ENCODE peak calls at places on chromosomes 7 and 10, in nine cellular contexts. One of them, this sample, is unnamed.

GRCh38 chr7:98518159-98518947 is 98.7 kb upstream of the NPTX2 start:
- DNase-seq in cerebellar nuclear complex: no peak
- DNase-seq in GF-D8: no peak
- DNase-seq in NCI-H460: no peak
- DNase-seq in neural crest cell: no peak
- DNase-seq in left cardiac atrium: no peak
- DNase-seq in SHP77: no peak
- DNase-seq in HFFc6: no peak
- DNase-seq in NCI-H748 treated with DMSO at 0.1 percent for 48 hours: no peak
- DNase-seq in this sample: no peak

GRCh38 chr10:7561216-7561893 is 105.4 kb downstream of the ITIH5 start:
- DNase-seq in cerebellar nuclear complex: no peak
- DNase-seq in GF-D8: no peak
- DNase-seq in NCI-H460: no peak
- DNase-seq in neural crest cell: no peak
- DNase-seq in left cardiac atrium: peak; percentile 73
- DNase-seq in SHP77: no peak
- DNase-seq in HFFc6: no peak
- DNase-seq in NCI-H748 treated with DMSO at 0.1 percent for 48 hours: no peak
- DNase-seq in this sample: no peak

GRCh38 chr10:127993281-127993680 is 86.4 kb downstream of the PTPRE start:
- DNase-seq in cerebellar nuclear complex: no peak
- DNase-seq in GF-D8: no peak
- DNase-seq in NCI-H460: no peak
- DNase-seq in neural crest cell: no peak
- DNase-seq in left cardiac atrium: no peak
- DNase-seq in SHP77: no peak
- DNase-seq in HFFc6: no peak
- DNase-seq in NCI-H748 treated with DMSO at 0.1 percent for 48 hours: no peak
- DNase-seq in this sample: no peak

GRCh38 chr10:17951868-17952371 is at the start of gene SLC39A12:
- DNase-seq in cerebellar nuclear complex: no peak
- DNase-seq in GF-D8: no peak
- DNase-seq in NCI-H460: no peak
- DNase-seq in neural crest cell: no peak
- DNase-seq in left cardiac atrium: no peak
- DNase-seq in SHP77: no peak
- DNase-seq in HFFc6: peak; percentile 46
- DNase-seq in NCI-H748 treated with DMSO at 0.1 percent for 48 hours: no peak
- DNase-seq in this sample: peak; percentile 54

GRCh38 chr7:45457591-45457990 is 116.6 kb upstream of the ADCY1 start:
- DNase-seq in cerebellar nuclear complex: no peak
- DNase-seq in GF-D8: no peak
- DNase-seq in NCI-H460: no peak
- DNase-seq in neural crest cell: no peak
- DNase-seq in left cardiac atrium: no peak
- DNase-seq in SHP77: peak; percentile 92
- DNase-seq in HFFc6: no peak
- DNase-seq in NCI-H748 treated with DMSO at 0.1 percent for 48 hours: peak; percentile 77
- DNase-seq in this sample: no peak

GRCh38 chr10:97029271-97029670 is 156.5 kb downstream of the SLIT1 start:
- DNase-seq in cerebellar nuclear complex: no peak
- DNase-seq in GF-D8: no peak
- DNase-seq in NCI-H460: no peak
- DNase-seq in neural crest cell: no peak
- DNase-seq in left cardiac atrium: no peak
- DNase-seq in SHP77: no peak
- DNase-seq in HFFc6: no peak
- DNase-seq in NCI-H748 treated with DMSO at 0.1 percent for 48 hours: no peak
- DNase-seq in this sample: no peak

GRCh38 chr7:145269418-145270161 is 433.7 kb upstream of the TPK1 start:
- DNase-seq in cerebellar nuclear complex: no peak
- DNase-seq in GF-D8: no peak
- DNase-seq in NCI-H460: no peak
- DNase-seq in neural crest cell: no peak
- DNase-seq in left cardiac atrium: no peak
- DNase-seq in SHP77: peak; percentile 14
- DNase-seq in HFFc6: no peak
- DNase-seq in NCI-H748 treated with DMSO at 0.1 percent for 48 hours: no peak
- DNase-seq in this sample: peak; percentile 2

GRCh38 chr10:91238191-91238590 is 17.7 kb downstream of the PCGF5 start:
- DNase-seq in cerebellar nuclear complex: no peak
- DNase-seq in GF-D8: no peak
- DNase-seq in NCI-H460: no peak
- DNase-seq in neural crest cell: no peak
- DNase-seq in left cardiac atrium: no peak
- DNase-seq in SHP77: no peak
- DNase-seq in HFFc6: no peak
- DNase-seq in NCI-H748 treated with DMSO at 0.1 percent for 48 hours: no peak
- DNase-seq in this sample: peak; percentile 15

GRCh38 chr10:48391994-48392393 is 85.5 kb downstream of the MAPK8 start:
- DNase-seq in cerebellar nuclear complex: no peak
- DNase-seq in GF-D8: no peak
- DNase-seq in NCI-H460: no peak
- DNase-seq in neural crest cell: no peak
- DNase-seq in left cardiac atrium: no peak
- DNase-seq in SHP77: no peak
- DNase-seq in HFFc6: no peak
- DNase-seq in NCI-H748 treated with DMSO at 0.1 percent for 48 hours: no peak
- DNase-seq in this sample: no peak

GRCh38 chr7:114083714-114084113 is 164.9 kb upstream of the PPP1R3A start:
- DNase-seq in cerebellar nuclear complex: no peak
- DNase-seq in GF-D8: no peak
- DNase-seq in NCI-H460: no peak
- DNase-seq in neural crest cell: no peak
- DNase-seq in left cardiac atrium: no peak
- DNase-seq in SHP77: no peak
- DNase-seq in HFFc6: no peak
- DNase-seq in NCI-H748 treated with DMSO at 0.1 percent for 48 hours: no peak
- DNase-seq in this sample: no peak

This sample was measured in epithelial cell of esophagus.